ENCODE peak calls at places on chromosomes 2 and 18, in four cellular contexts. M, X, S and F are unnamed samples.

GRCh38 chr2:134711622-134712125 is 7.1 kb downstream of the TMEM163 start:
- DNase-seq in M (no peak), X (no peak), S (no peak), F (no peak)

GRCh38 chr2:230877131-230877736 is 12.5 kb downstream of the ITM2C start:
- DNase-seq in M (no peak), X (no peak), S (no peak), F (peak)

GRCh38 chr2:121021685-121022084 is 263.3 kb downstream of the TFCP2L1 start:
- DNase-seq in M (no peak), X (no peak), S (no peak), F (no peak)

GRCh38 chr2:46067501-46068292 is 229.5 kb upstream of the EPAS1 start:
- DNase-seq in M (no peak), X (peak), S (no peak), F (no peak)

GRCh38 chr18:5975111-5975622 is 79.8 kb upstream of the TMEM200C start:
- DNase-seq in M (no peak), X (no peak), S (no peak), F (no peak)

GRCh38 chr2:141959941-141960340 is 170.9 kb downstream of the LRP1B start:
- DNase-seq in M (no peak), X (no peak), S (no peak), F (no peak)

GRCh38 chr2:11446733-11447248 is 19.2 kb downstream of the E2F6 start:
- DNase-seq in M (peak), X (peak), S (peak), F (peak)

GRCh38 chr2:174683392-174683759 is 80.9 kb downstream of the CHRNA1 start:
- DNase-seq in M (no peak), X (no peak), S (no peak), F (no peak)

GRCh38 chr2:71494523-71495155 is 41.3 kb downstream of the DYSF start:
- DNase-seq in M (peak), X (no peak), S (no peak), F (no peak)

GRCh38 chr18:22977847-22978701 is 44.9 kb downstream of the RBBP8 start:
- DNase-seq in M (peak), X (no peak), S (no peak), F (no peak)

GRCh38 chr18:11512096-11513030 is 97.0 kb upstream of the SLC35G4 start:
- DNase-seq in M (no peak), X (peak), S (no peak), F (no peak)

GRCh38 chr2:47422016-47422415 is 19.1 kb downstream of the MSH2 start:
- DNase-seq in M (no peak), X (no peak), S (no peak), F (no peak)

GRCh38 chr2:161045726-161046125 is 114.5 kb upstream of the TANK start:
- DNase-seq in M (no peak), X (no peak), S (no peak), F (no peak)

GRCh38 chr2:24708537-24709152 is 84.5 kb downstream of the PTRHD1 start:
- DNase-seq in M (no peak), X (no peak), S (no peak), F (no peak)

GRCh38 chr2:97995734-97996624 is at the start of gene TMEM131:
- DNase-seq in M (peak), X (peak), S (peak), F (peak)

GRCh38 chr2:122808286-122808969 is 1053.0 kb downstream of the TSN start:
- DNase-seq in M (no peak), X (no peak), S (no peak), F (no peak)

GRCh38 chr2:220528180-220528579 is 900.8 kb downstream of the SLC4A3 start:
- DNase-seq in M (no peak), X (no peak), S (no peak), F (no peak)

GRCh38 chr18:74589820-74590219 is 7.8 kb upstream of the ZNF407 start:
- DNase-seq in M (no peak), X (no peak), S (no peak), F (no peak)

GRCh38 chr2:16425462-16426336 is 239.9 kb downstream of the CYRIA start:
- DNase-seq in M (no peak), X (peak), S (no peak), F (no peak)

GRCh38 chr2:27627963-27628766 is 647 bp downstream of the CCDC121 start:
- DNase-seq in M (peak), X (peak), S (no peak), F (no peak)

GRCh38 chr2:47620717-47621437 is 162.1 kb upstream of the MSH6 start:
- DNase-seq in M (no peak), X (no peak), S (no peak), F (no peak)

GRCh38 chr2:234243871-234244565 is 193.5 kb downstream of the SPP2 start:
- DNase-seq in M (no peak), X (no peak), S (no peak), F (no peak)

GRCh38 chr18:75915941-75916640 is 488.6 kb upstream of the SMIM21 start:
- DNase-seq in M (no peak), X (no peak), S (peak), F (peak)

DNA sequence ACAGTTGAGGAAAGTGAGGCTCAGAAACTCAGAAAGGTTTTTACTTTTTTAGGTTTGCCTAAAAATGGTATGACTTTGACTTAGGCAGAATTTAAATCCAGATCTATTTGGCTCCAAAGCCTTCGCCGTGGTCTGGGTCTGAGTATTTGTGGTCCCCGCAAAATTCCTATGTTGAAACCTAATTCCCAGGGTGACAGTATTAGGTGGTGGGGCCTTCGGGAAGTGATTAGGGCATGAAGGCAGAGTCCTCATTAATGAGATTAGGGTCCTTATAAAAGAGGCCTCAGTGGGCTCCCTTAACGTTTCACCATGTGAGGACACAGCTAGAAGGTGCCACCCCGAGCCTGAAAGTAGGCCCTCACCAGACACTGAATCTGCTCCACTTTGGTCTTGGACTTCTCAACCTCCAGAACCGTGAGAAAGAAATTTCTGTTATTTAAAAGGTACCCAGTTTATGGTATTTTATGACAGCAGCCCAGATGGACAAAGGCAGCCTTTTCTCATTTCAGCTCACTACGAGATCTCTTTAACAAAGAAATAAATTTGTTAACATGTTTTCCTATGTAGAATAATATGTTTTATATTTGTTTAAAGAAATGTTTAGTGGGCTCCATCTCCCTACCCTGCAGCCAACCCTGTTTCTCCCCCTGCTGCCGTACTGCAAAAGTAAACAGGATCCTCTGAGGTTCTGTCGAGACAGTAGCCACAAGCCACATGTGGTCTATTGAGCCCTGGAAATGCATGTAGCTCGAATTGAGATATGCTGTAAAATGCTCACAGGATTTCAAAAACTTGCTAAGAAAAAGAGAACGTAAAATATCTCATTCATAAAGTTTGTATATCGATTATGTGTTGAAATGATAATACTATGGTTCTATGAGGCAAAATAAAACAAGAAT is 80.6 kb downstream of the MOGAT1 start:
- DNase-seq in M (no peak), X (no peak), S (no peak), F (no peak)
- TF ChIP-seq ATF3 in M (no peak), X (no peak), S (no peak), F (no peak)

DNA sequence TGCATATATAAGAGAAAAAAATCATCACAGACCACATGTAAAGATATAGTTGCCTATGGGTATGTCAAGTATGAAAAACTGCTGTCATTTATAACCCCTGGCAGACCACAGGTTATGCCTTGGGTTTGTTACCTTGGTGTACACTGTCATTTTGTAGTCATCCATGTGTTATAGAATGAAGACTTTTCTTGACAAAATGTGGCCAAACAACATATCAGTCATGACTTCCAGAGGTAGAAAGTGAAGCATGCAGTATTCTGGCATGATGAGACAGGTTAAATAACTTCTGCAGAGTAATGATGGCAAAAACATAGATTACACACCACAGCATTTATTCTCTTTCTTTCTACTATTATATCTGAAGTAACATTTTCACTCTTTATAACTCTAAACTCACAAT is 74.9 kb upstream of the NEUROD1 start:
- DNase-seq in M (no peak), X (no peak), S (no peak), F (no peak)
- TF ChIP-seq FOSL1 in M (no peak), X (no peak), S (no peak), F (no peak)

GRCh38 chr18:21183670-21184069 is 58.4 kb upstream of the GREB1L start:
- DNase-seq in M (no peak), X (peak), S (no peak), F (no peak)
- TF ChIP-seq ATF3 in M (no peak), X (no peak), S (no peak), F (no peak)

GRCh38 chr2:88627055-88627855 is at the start of gene EIF2AK3:
- DNase-seq in M (peak), X (peak), S (peak), F (peak)

GRCh38 chr2:88628569-88628939 is 1.3 kb upstream of the EIF2AK3 start:
- DNase-seq in M (no peak), X (no peak), S (no peak), F (no peak)

GRCh38 chr2:88624477-88624876 is 2.8 kb downstream of the EIF2AK3 start:
- DNase-seq in M (no peak), X (no peak), S (no peak), F (no peak)

GRCh38 chr2:88627856-88628568 is 748 bp upstream of the EIF2AK3 start:
- DNase-seq in M (peak), X (no peak), S (peak), F (peak)

GRCh38 chr2:88626171-88627054 is 851 bp downstream of the EIF2AK3 start:
- DNase-seq in M (no peak), X (no peak), S (peak), F (no peak)
- TF ChIP-seq FOSL1 in M (no peak), X (no peak), S (no peak), F (no peak)

GRCh38 chr2:62195421-62196277 is at the start of gene B3GNT2:
- DNase-seq in M (peak), X (peak), S (peak), F (peak)
- TF ChIP-seq ATF3 in M (no peak), X (no peak), S (no peak), F (no peak)

GRCh38 chr2:237307495-237307894 is 106.5 kb downstream of the COL6A3 start:
- DNase-seq in M (no peak), X (no peak), S (no peak), F (no peak)

GRCh38 chr2:237306083-237306786 is 107.7 kb downstream of the COL6A3 start:
- DNase-seq in M (no peak), X (no peak), S (no peak), F (no peak)

GRCh38 chr2:237306787-237307170 is 107.2 kb downstream of the COL6A3 start:
- DNase-seq in M (no peak), X (no peak), S (no peak), F (no peak)

GRCh38 chr2:237305579-237305978 is 108.4 kb downstream of the COL6A3 start:
- DNase-seq in M (no peak), X (no peak), S (no peak), F (no peak)

GRCh38 chr2:237304763-237305514 is 109.0 kb downstream of the COL6A3 start:
- DNase-seq in M (peak), X (no peak), S (no peak), F (no peak)
- TF ChIP-seq FOSL1 in M (peak), X (no peak), S (no peak), F (no peak)

GRCh38 chr2:79876430-79876829 is 363.6 kb downstream of the CTNNA2 start:
- DNase-seq in M (no peak), X (peak), S (no peak), F (no peak)
- TF ChIP-seq ATF3 in M (no peak), X (no peak), S (no peak), F (no peak)

DNA sequence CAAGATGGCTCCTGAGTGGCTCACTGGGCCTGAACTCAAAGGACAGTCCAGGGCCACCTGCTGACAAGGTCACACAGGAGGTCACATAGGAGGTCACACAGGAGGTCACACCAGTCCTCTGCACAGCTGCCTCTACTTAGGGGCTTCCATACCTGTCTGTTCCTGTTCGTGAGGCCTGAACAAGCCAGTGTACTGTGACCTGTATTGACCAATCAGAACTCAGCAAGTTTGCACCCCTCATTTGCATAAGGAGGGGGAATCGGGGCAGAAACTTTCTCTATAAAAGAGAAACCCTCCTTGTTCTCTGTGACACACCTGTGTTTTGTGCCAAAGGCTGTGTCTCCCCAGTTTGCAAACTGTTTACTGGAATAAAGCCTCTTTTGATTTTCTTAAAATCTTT is 478.9 kb downstream of the EIPR1 start:
- DNase-seq in M (no peak), X (no peak), S (no peak), F (no peak)
- TF ChIP-seq FOSL1 in M (no peak), X (no peak), S (no peak), F (no peak)

GRCh38 chr18:45008694-45009372 is 328.1 kb downstream of the SETBP1 start:
- DNase-seq in M (no peak), X (no peak), S (no peak), F (no peak)

GRCh38 chr18:45019469-45019868 is 338.8 kb downstream of the SETBP1 start:
- DNase-seq in M (no peak), X (no peak), S (no peak), F (no peak)

GRCh38 chr18:45009766-45010165 is 329.1 kb downstream of the SETBP1 start:
- DNase-seq in M (no peak), X (no peak), S (no peak), F (no peak)

GRCh38 chr18:45012286-45012685 is 331.6 kb downstream of the SETBP1 start:
- DNase-seq in M (no peak), X (no peak), S (no peak), F (no peak)

DNA sequence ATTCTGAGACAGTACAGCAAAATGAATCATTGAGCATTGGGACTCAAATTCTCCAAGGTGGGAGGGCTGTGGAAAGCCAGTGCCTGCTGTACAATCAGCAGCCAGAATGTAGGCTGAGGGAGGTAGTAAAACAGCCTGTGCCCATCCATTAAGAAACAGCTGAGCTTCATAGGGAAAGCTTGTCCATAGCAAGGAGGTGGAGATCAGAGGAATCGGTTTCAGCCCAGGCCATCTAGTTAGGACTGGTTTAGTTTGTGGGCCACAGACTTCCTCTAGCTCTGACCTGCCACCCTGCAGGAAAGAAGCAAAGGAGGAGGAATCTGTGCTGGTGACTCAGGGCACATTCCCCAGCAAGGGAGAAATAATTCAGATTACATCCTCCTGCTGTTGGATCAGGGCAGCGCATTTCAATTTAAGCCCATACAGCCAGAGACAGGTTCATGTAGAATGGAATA is 333.4 kb downstream of the SETBP1 start:
- DNase-seq in M (no peak), X (no peak), S (no peak), F (no peak)
- TF ChIP-seq ATF3 in M (no peak), X (no peak), S (no peak), F (no peak)

GRCh38 chr2:241879326-241879725 is 9.8 kb downstream of the RTP5 start:
- DNase-seq in M (no peak), X (no peak), S (no peak), F (no peak)

GRCh38 chr2:241877197-241877685 is 7.7 kb downstream of the RTP5 start:
- DNase-seq in M (no peak), X (no peak), S (no peak), F (no peak)

GRCh38 chr2:241880311-241881073 is 11.0 kb downstream of the RTP5 start:
- DNase-seq in M (no peak), X (no peak), S (no peak), F (no peak)

GRCh38 chr2:241876528-241877196 is 7.1 kb downstream of the RTP5 start:
- DNase-seq in M (no peak), X (no peak), S (no peak), F (no peak)

GRCh38 chr2:241878007-241878970 is 8.8 kb downstream of the RTP5 start:
- DNase-seq in M (no peak), X (peak), S (peak), F (peak)
- TF ChIP-seq FOSL1 in M (no peak), X (no peak), S (no peak), F (no peak)